ENCODE peak calls at places on chromosomes 3 and 15, in seven cellular contexts. E is HCT116, O is heart right ventricle, R is lower lobe of right lung, N is tibial artery, Y is uterus, V is endothelial cell of umbilical vein. W is an unnamed sample. For H3K4me1, the result is how much of the 10 kb centered on the place peaks cover.

GRCh38 chr3:126434264-126434590 is 39.5 kb downstream of the CFAP100 start:
- DNase-seq in E (no peak), O (no peak), R (no peak), N (no peak), Y (no peak), V (no peak), W (no peak)

GRCh38 chr15:57924536-57924935 is 141.0 kb downstream of the ALDH1A2 start:
- DNase-seq in E (no peak), O (no peak), R (no peak), N (no peak), Y (no peak), V (no peak), W (no peak)

GRCh38 chr15:74383695-74384565 is 16.5 kb upstream of the CYP11A1 start:
- DNase-seq in E (peak), O (no peak), R (no peak), N (no peak), Y (no peak), V (no peak), W (peak)

GRCh38 chr3:112143251-112143650 is 10.2 kb upstream of the GCSAM start:
- DNase-seq in E (no peak), O (no peak), R (no peak), N (no peak), Y (no peak), V (no peak), W (no peak)

GRCh38 chr3:46851364-46852328 is 11.6 kb downstream of the MYL3 start:
- DNase-seq in E (no peak), O (no peak), R (peak), N (peak), Y (no peak), V (no peak), W (peak)

GRCh38 chr15:75531041-75531450 is 48.1 kb downstream of the PTPN9 start:
- DNase-seq in E (no peak), O (peak), R (no peak), N (peak), Y (peak), V (no peak), W (peak)

GRCh38 chr3:46709721-46710120 is 7.9 kb downstream of the PRSS50 start:
- DNase-seq in E (no peak), O (peak), R (peak), N (peak), Y (peak), V (no peak), W (peak)

GRCh38 chr3:70754314-70754713 is 441.9 kb upstream of the MDFIC2 start:
- DNase-seq in E (no peak), O (no peak), R (no peak), N (no peak), Y (no peak), V (no peak), W (no peak)

GRCh38 chr15:63582179-63582578 is 15.0 kb upstream of the FBXL22 start:
- DNase-seq in E (no peak), O (no peak), R (no peak), N (no peak), Y (no peak), V (no peak), W (no peak)

GRCh38 chr15:98666441-98666840 is 18.1 kb downstream of the IGF1R start:
- DNase-seq in E (no peak), O (no peak), R (no peak), N (no peak), Y (no peak), V (no peak), W (no peak)
- H3K4me1 ChIP-seq in E (under half), O (under half), R (under half), N (under half), Y (under half), V (under half), W (under half)

GRCh38 chr15:25501828-25502446 is 63.1 kb upstream of the UBE3A start:
- DNase-seq in E (peak), O (no peak), R (no peak), N (no peak), Y (no peak), V (peak), W (no peak)
- TF ChIP-seq CTCF in E (no peak), O (peak), R (peak), N (peak), Y (peak), V (peak), W (peak)

GRCh38 chr3:103923907-103924306 is 1442.8 kb upstream of the ALCAM start:
- DNase-seq in E (no peak), O (no peak), R (no peak), N (no peak), Y (no peak), V (no peak), W (no peak)

GRCh38 chr3:103919327-103919726 is 1447.4 kb upstream of the ALCAM start:
- DNase-seq in E (no peak), O (no peak), R (no peak), N (no peak), Y (no peak), V (no peak), W (no peak)

GRCh38 chr3:103918336-103918735 is 1448.4 kb upstream of the ALCAM start:
- DNase-seq in E (no peak), O (no peak), R (no peak), N (no peak), Y (no peak), V (no peak), W (no peak)
- H3K4me1 ChIP-seq in E (under half), O (under half), R (under half), N (under half), Y (under half), V (under half), W (under half)

GRCh38 chr3:51719413-51720025 is 12.7 kb downstream of the GRM2 start:
- DNase-seq in E (no peak), O (no peak), R (no peak), N (no peak), Y (no peak), V (no peak), W (peak)
- TF ChIP-seq CTCF in E (no peak), O (no peak), R (no peak), N (no peak), Y (no peak), V (peak), W (peak)

GRCh38 chr3:182910939-182911781 is 69.2 kb downstream of the DCUN1D1 start:
- DNase-seq in E (no peak), O (no peak), R (no peak), N (no peak), Y (no peak), V (no peak), W (no peak)
- H3K4me1 ChIP-seq in E (under half), O (under half), R (under half), N (under half), Y (under half), V (under half), W (under half)

GRCh38 chr15:40271915-40272712 is 10.8 kb downstream of the ANKRD63 start:
- DNase-seq in E (no peak), O (no peak), R (no peak), N (no peak), Y (no peak), V (no peak), W (no peak)

GRCh38 chr15:40273428-40273827 is 9.4 kb downstream of the ANKRD63 start:
- DNase-seq in E (no peak), O (no peak), R (no peak), N (no peak), Y (no peak), V (no peak), W (no peak)

GRCh38 chr15:40270246-40270995 is 12.4 kb downstream of the ANKRD63 start:
- DNase-seq in E (no peak), O (no peak), R (no peak), N (no peak), Y (no peak), V (no peak), W (no peak)

GRCh38 chr15:40274350-40275274 is 8.3 kb downstream of the ANKRD63 start:
- DNase-seq in E (peak), O (peak), R (peak), N (peak), Y (peak), V (peak), W (peak)

GRCh38 chr15:40272713-40273056 is 10.2 kb downstream of the ANKRD63 start:
- DNase-seq in E (no peak), O (no peak), R (no peak), N (no peak), Y (no peak), V (no peak), W (no peak)
- TF ChIP-seq CTCF in E (no peak), O (no peak), R (no peak), N (no peak), Y (no peak), V (no peak), W (no peak)

W was measured in osteoblast.